ENCODE peak calls at places on chromosomes 7 and 10, in nine cellular contexts. B is heart left ventricle; E is CD8-positive, alpha-beta T cell; F is bronchial epithelial cell; X is IMR-90; P is brain microvascular endothelial cell; O is AG04450; V is A673; N is fibroblast of lung. W is an unnamed sample. For H3K27me3, the result is how much of the 10 kb centered on the place peaks cover.

GRCh38 chr7:70044064-70044463 is 445.8 kb downstream of the AUTS2 start:
- DNase-seq in P (no peak), N (no peak), O (no peak), F (no peak), X (no peak), V (peak), B (no peak), E (no peak), W (no peak)

GRCh38 chr10:124064158-124064603 is 29.2 kb downstream of the CHST15 start:
- DNase-seq in V (no peak), P (no peak), F (no peak), E (no peak), X (no peak), B (no peak), N (no peak), O (no peak), W (no peak)

GRCh38 chr7:5266148-5267028 is 16.4 kb upstream of the SLC29A4 start:
- DNase-seq in V (peak), N (no peak), O (no peak), P (no peak), B (no peak), X (no peak), F (no peak), E (no peak), W (no peak)

GRCh38 chr7:158582089-158582456 is 5.5 kb downstream of the PTPRN2 start:
- DNase-seq in F (no peak), P (no peak), B (no peak), O (no peak), N (no peak), X (no peak), V (no peak), E (no peak), W (no peak)

GRCh38 chr7:80181411-80181810 is 46.8 kb downstream of the GNAI1 start:
- DNase-seq in V (no peak), B (no peak), P (no peak), O (no peak), E (no peak), N (no peak), X (no peak), F (no peak), W (no peak)

GRCh38 chr7:142539901-142540300 is 209.4 kb upstream of the PRSS1 start:
- DNase-seq in E (no peak), X (peak), B (no peak), O (peak), N (peak), P (no peak), V (no peak), F (peak), W (no peak)

GRCh38 chr7:86848226-86848625 is 204.5 kb downstream of the GRM3 start:
- DNase-seq in F (no peak), V (no peak), E (no peak), N (no peak), X (no peak), B (no peak), P (no peak), O (no peak), W (no peak)

GRCh38 chr10:14736043-14736442 is 38.7 kb downstream of the FAM107B start:
- DNase-seq in V (no peak), B (no peak), O (no peak), N (no peak), E (no peak), F (no peak), X (no peak), P (no peak), W (no peak)

GRCh38 chr10:53458007-53458406 is 685.4 kb upstream of the MBL2 start:
- DNase-seq in E (no peak), O (no peak), B (no peak), X (no peak), F (no peak), P (no peak), N (no peak), V (no peak), W (no peak)

GRCh38 chr10:110273474-110273873 is 31.2 kb downstream of the SMNDC1 start:
- DNase-seq in N (peak), V (peak), P (peak), E (peak), O (peak), B (peak), F (peak), X (peak), W (peak)

GRCh38 chr7:28310449-28310848 is 101.9 kb upstream of the CREB5 start:
- DNase-seq in B (no peak), O (no peak), X (no peak), F (no peak), P (no peak), V (no peak), N (no peak), E (no peak), W (no peak)
- H3K4me3 ChIP-seq in B (no peak), O (no peak), X (no peak), F (no peak), P (no peak), V (no peak), N (no peak), E (no peak), W (no peak)

GRCh38 chr7:49708590-49708989 is 64.8 kb upstream of the VWC2 start:
- DNase-seq in X (no peak), V (no peak), B (no peak), F (no peak), P (no peak), E (no peak), N (no peak), O (no peak), W (no peak)
- H3K27me3 ChIP-seq in X (under half), V (under half), B (under half), F (under half), P (under half), E (under half), N (under half), O (under half), W (under half)

GRCh38 chr10:26890956-26891355 is 30.2 kb upstream of the ABI1 start:
- DNase-seq in B (peak), X (peak), V (peak), N (peak), E (peak), F (peak), O (peak), P (peak), W (peak)
- TF ChIP-seq CTCF in B (peak), X (peak), V (peak), N (peak), E (no peak), F (peak), O (peak), P (peak), W (peak)

GRCh38 chr10:115981056-115981455 is 291.9 kb downstream of the GFRA1 start:
- DNase-seq in X (no peak), E (no peak), B (no peak), V (no peak), O (no peak), F (no peak), P (no peak), N (no peak), W (no peak)
- H3K4me3 ChIP-seq in X (no peak), E (no peak), B (no peak), V (no peak), O (no peak), F (no peak), P (peak), N (no peak), W (no peak)

GRCh38 chr10:26220901-26221300 is 4.3 kb downstream of the GAD2 start:
- DNase-seq in V (no peak), O (no peak), X (no peak), E (no peak), F (no peak), P (no peak), B (no peak), N (no peak), W (no peak)
- H3K27me3 ChIP-seq in V (half or more), O (under half), X (under half), E (under half), F (under half), P (under half), B (half or more), N (under half), W (half or more)

DNA sequence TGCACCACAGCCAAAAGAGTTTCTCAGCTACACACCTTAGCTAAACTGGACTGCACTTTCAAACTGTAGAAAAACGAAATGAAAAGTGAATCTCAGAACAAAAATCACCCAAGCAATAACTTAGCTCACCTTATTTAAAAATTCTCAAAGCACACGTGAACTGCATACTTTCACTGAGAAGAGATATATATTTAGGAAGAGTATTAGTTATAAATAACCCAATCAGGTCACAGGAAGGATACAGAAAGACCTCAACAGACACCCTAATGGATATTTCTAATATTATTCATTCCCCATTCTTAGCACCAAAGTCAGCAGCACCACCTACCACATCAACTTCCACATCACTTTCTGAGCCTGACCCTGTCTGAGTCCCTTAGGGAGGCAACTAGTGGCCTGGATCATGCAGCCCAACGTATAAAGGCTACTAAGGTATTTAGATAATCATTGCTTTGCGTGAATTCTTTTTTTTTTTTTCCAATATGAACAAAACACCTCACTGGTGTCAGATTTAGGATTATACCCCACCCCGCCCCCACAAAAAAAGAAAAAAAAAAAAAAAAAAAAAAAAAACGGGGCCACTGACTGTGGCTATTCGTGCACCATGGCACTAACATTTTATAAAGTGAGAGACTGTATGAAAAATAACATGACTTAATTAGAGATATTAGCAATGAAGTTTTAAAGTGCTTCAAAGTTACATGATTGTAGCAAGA is 2.6 kb downstream of the ABI1 start:
- DNase-seq in O (no peak), F (peak), N (peak), B (no peak), E (no peak), X (peak), V (peak), P (peak), W (no peak)
- TF ChIP-seq CTCF in O (no peak), F (no peak), N (no peak), B (no peak), E (no peak), X (no peak), V (peak), P (no peak), W (no peak)

GRCh38 chr7:150322114-150322832 is 882 bp upstream of the LRRC61 start:
- DNase-seq in F (no peak), O (no peak), V (peak), X (no peak), N (no peak), E (peak), P (no peak), B (no peak), W (no peak)
- H3K4me3 ChIP-seq in F (peak), O (no peak), V (peak), X (no peak), N (no peak), E (peak), P (peak), B (peak), W (peak)

GRCh38 chr7:121303422-121304171 is 25.2 kb upstream of the WNT16 start:
- DNase-seq in O (no peak), E (no peak), B (no peak), N (no peak), V (no peak), F (no peak), X (no peak), P (no peak), W (no peak)

GRCh38 chr7:121304259-121304658 is 24.5 kb upstream of the WNT16 start:
- DNase-seq in O (no peak), V (no peak), P (no peak), E (no peak), X (peak), F (no peak), B (no peak), N (no peak), W (no peak)

GRCh38 chr7:121305109-121305508 is 23.7 kb upstream of the WNT16 start:
- DNase-seq in P (no peak), B (no peak), X (peak), E (no peak), V (no peak), O (no peak), F (no peak), N (peak), W (no peak)

GRCh38 chr7:121306565-121306964 is 22.2 kb upstream of the WNT16 start:
- DNase-seq in X (no peak), O (no peak), P (no peak), V (no peak), B (no peak), F (no peak), E (no peak), N (no peak), W (no peak)

GRCh38 chr7:121307021-121307575 is 21.7 kb upstream of the WNT16 start:
- DNase-seq in E (no peak), V (no peak), N (no peak), O (no peak), P (no peak), X (no peak), B (no peak), F (peak), W (no peak)
- H3K27me3 ChIP-seq in E (under half), V (under half), N (under half), O (under half), P (under half), X (under half), B (under half), F (under half), W (under half)

GRCh38 chr10:72319416-72320254 is 35.1 kb downstream of the DNAJB12 start:
- DNase-seq in E (peak), P (peak), V (peak), B (peak), N (peak), O (peak), X (peak), F (peak), W (peak)
- TF ChIP-seq CTCF in E (no peak), P (no peak), V (no peak), B (no peak), N (no peak), O (no peak), X (no peak), F (no peak), W (no peak)